ENCODE peak calls at places on chromosomes 3 and 15, in six cellular contexts. N is pancreas, V is cardiac muscle cell, U is cardiac fibroblast, J is neural progenitor cell, I is retinal pigment epithelial cell. B is an unnamed sample.
A peak's percentile ranks its signal among the peaks of the same experiment; 100 is the strongest.

GRCh38 chr3:55807210-55807609 is 320.1 kb upstream of the WNT5A start:
- DNase-seq in N (no peak), V (no peak), U (no peak), J (no peak), I (no peak), B (no peak)

GRCh38 chr15:48871536-48871935 is 6.4 kb upstream of the EID1 start:
- DNase-seq in N (no peak), V (no peak), U (no peak), J (no peak), I (no peak), B (no peak)

GRCh38 chr3:51198476-51198875 is 186.6 kb upstream of the MANF start:
- DNase-seq in N (no peak), V (no peak), U (no peak), J (no peak), I (no peak), B (no peak)

GRCh38 chr15:31259562-31260252 is 66.9 kb upstream of the KLF13 start:
- DNase-seq in N (no peak), V (no peak), U (no peak), J (no peak), I (no peak), B (no peak)

GRCh38 chr3:99410789-99411311 is 227.5 kb upstream of the COL8A1 start:
- DNase-seq in N (no peak), V (no peak), U (peak; percentile 94), J (peak; percentile 29), I (peak; percentile 68), B (peak; percentile 96)

GRCh38 chr3:141087071-141087824 is 36.1 kb downstream of the SPSB4 start:
- DNase-seq in N (no peak), V (no peak), U (no peak), J (no peak), I (no peak), B (no peak)

GRCh38 chr15:89812126-89812846 is 2.4 kb downstream of the ANPEP start:
- DNase-seq in N (peak; percentile 86), V (no peak), U (peak; percentile 74), J (no peak), I (no peak), B (no peak)

GRCh38 chr3:157786618-157787017 is 283.4 kb upstream of the VEPH1 start:
- DNase-seq in N (no peak), V (no peak), U (peak; percentile 21), J (no peak), I (no peak), B (no peak)

GRCh38 chr15:70504305-70504951 is 258.9 kb downstream of the UACA start:
- DNase-seq in N (no peak), V (no peak), U (peak; percentile 94), J (no peak), I (no peak), B (no peak)

GRCh38 chr15:85771781-85772445 is 22.8 kb downstream of the KLHL25 start:
- DNase-seq in N (no peak), V (no peak), U (peak; percentile 52), J (no peak), I (no peak), B (peak; percentile 20)

GRCh38 chr3:69738291-69738690 is 973 bp upstream of the MITF start:
- DNase-seq in N (no peak), V (peak; percentile 47), U (peak; percentile 26), J (peak; percentile 12), I (no peak), B (no peak)
- TF ChIP-seq CTCF in N (no peak), V (no peak), U (no peak), J (no peak), I (no peak), B (no peak)

DNA sequence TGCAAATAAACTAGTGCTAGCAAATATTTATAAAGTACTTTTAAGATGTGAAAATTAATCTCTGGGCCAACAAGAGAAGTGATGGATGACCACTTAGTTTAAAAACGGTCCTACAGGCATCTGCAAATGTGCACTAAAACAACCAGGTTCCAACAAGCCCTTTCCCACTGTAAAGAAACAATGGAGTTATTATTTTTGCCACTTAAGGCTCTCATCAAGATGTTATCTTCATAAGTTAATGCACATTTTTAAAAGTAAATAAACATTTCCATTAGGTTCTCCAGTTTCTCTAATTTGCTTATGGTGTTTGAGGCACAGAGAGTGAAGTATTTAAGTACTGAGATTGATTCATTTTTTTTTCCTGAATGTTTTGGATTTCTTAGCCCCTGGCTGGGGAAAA is 20.9 kb downstream of the ABI3BP start:
- DNase-seq in N (no peak), V (no peak), U (no peak), J (no peak), I (no peak), B (no peak)
- H3K4me3 ChIP-seq in N (no peak overlapping the region), V (no peak overlapping the region), U (no peak overlapping the region), J (no peak overlapping the region), I (no peak overlapping the region), B (no peak overlapping the region)

GRCh38 chr3:46846624-46847542 is 16.4 kb downstream of the MYL3 start:
- DNase-seq in N (peak; percentile 63), V (no peak), U (no peak), J (no peak), I (no peak), B (no peak)

GRCh38 chr3:46844851-46845250 is 18.4 kb downstream of the MYL3 start:
- DNase-seq in N (no peak), V (no peak), U (no peak), J (peak; percentile 44), I (no peak), B (no peak)

GRCh38 chr3:46845397-46845859 is 17.8 kb downstream of the MYL3 start:
- DNase-seq in N (peak; percentile 87), V (no peak), U (peak; percentile 73), J (peak; percentile 53), I (no peak), B (peak; percentile 53)

GRCh38 chr3:46844397-46844796 is 18.8 kb downstream of the MYL3 start:
- DNase-seq in N (no peak), V (no peak), U (no peak), J (no peak), I (no peak), B (no peak)

GRCh38 chr3:46845860-46846623 is 17.2 kb downstream of the MYL3 start:
- DNase-seq in N (peak; percentile 91), V (peak; percentile 66), U (peak; percentile 57), J (peak; percentile 81), I (no peak), B (no peak)
- TF ChIP-seq CTCF in N (peak; percentile 39), V (peak; percentile 50), U (no peak), J (peak; percentile 53), I (peak; percentile 49), B (peak; percentile 43)

DNA sequence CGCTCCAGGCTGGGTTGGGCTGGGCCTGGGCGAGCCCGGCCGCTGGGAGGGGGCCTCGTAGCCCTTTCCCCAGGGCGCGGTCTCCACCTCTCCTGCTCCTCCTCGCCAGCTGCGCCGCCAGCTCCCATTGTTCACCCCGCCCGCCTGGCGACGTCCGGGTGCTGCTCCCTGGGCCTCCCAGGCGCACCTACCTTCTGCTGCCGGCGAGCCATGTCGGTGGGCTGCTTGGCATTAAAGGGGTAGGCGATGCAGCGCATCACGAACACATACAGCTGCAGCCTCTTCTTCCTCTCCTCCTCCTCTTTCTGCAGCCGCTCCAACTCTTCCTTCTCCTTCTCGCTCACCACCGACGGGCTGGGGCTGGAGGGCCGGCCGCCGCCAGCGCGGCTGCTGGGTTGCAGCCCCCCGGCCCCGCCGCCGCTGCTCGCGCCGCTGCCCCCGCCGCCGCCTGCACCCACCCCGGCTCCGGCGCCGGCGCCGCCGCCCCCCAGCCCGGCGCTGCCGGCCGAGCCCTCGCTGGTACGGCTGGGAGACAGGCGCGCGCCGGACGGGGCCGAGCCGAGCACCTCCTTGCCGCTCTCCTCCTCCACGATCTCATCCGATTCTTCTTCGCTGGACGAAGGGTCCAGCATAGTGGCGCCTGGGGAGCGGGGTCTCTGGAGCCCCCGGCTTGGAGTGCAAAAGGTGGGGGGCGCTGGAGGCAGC is 666 bp downstream of the CADPS start:
- DNase-seq in N (no peak), V (peak; percentile 45), U (no peak), J (peak; percentile 56), I (no peak), B (no peak)
- H3K4me3 ChIP-seq in N (peak overlapping the region; percentile 37), V (peak overlapping the region; percentile 92), U (peak overlapping the region; percentile 27), J (peak overlapping the region; percentile 93), I (peak overlapping the region; percentile 44), B (peak overlapping the region; percentile 48)

DNA sequence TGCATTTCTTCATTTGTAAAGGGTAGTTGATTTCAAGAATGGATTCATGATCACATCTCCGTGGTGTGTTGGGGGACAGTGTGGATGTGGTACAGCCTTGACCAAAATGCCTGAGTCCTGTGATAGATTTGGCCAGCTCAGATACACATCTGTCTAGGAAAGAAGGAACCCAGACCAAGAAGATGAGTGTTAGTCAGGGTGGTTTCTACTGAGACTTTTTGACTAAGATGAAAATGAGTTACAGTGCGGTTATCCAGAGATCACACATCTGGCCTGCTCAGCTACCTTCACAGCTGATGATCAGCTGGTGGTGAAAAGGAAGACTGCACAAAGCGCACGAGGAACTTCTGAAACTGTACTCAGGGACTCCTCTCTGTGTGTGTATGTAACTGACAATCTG is 68.0 kb downstream of the FNDC3B start:
- DNase-seq in N (no peak), V (no peak), U (no peak), J (no peak), I (no peak), B (no peak)
- TF ChIP-seq CTCF in N (no peak), V (no peak), U (no peak), J (no peak), I (no peak), B (no peak)

DNA sequence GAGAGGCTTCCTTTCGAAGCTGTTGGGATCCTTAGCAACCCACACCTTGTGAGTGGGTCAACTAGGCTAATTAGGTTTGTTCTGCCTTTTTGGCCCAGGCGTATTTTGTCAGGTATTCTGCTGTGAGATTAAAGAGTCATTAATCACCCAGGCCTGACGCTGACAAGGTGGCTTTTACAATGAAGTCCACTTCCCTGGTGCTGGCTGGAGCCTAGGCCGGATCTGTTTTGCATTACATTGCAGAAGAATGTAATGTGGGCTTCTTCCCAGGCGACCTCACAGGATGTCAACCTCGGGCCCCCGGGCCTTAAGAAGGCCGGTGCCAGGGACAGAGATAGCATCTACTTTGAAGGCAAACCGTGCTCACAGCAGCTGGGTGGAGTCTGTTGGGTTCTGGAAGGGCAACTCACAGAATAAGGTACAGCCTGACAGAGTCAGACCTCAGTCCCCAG is 76.9 kb downstream of the HES1 start:
- DNase-seq in N (no peak), V (peak; percentile 86), U (no peak), J (peak; percentile 84), I (no peak), B (no peak)
- H3K4me3 ChIP-seq in N (no peak overlapping the region), V (no peak overlapping the region), U (no peak overlapping the region), J (peak overlapping the region; percentile 34), I (no peak overlapping the region), B (no peak overlapping the region)